ENCODE peak calls at places on chromosomes 13 and 19, in four cellular contexts. F, O, J and Q are unnamed samples.

GRCh38 chr13:39410089-39410901 is 192.7 kb downstream of the LHFPL6 start:
- DNase-seq in F (no peak), O (no peak), J (no peak), Q (no peak)

GRCh38 chr13:95684463-95684862 is 7.5 kb downstream of the DNAJC3 start:
- DNase-seq in O (no peak), J (no peak), F (no peak), Q (no peak)

GRCh38 chr19:41933131-41933458 is 4.8 kb upstream of the ERFL start:
- DNase-seq in O (no peak), J (no peak), F (no peak), Q (no peak)

GRCh38 chr19:46144756-46145155 is 3.3 kb upstream of the IGFL2 start:
- DNase-seq in J (no peak), O (no peak), F (no peak), Q (no peak)

GRCh38 chr19:41323023-41323422 is 13.1 kb downstream of the CCDC97 start:
- DNase-seq in F (no peak), O (no peak), J (peak; percentile 82), Q (no peak)

GRCh38 chr13:100512422-100512821 is 76.2 kb downstream of the GGACT start:
- DNase-seq in F (no peak), O (no peak), J (peak; percentile 12), Q (no peak)

GRCh38 chr13:84870190-84870589 is 929.0 kb downstream of the SLITRK6 start:
- DNase-seq in J (peak; percentile 27), O (no peak), F (no peak), Q (no peak)

GRCh38 chr13:98706446-98707110 is 45.9 kb downstream of the SLC15A1 start:
- DNase-seq in F (no peak), O (no peak), J (no peak), Q (no peak)

GRCh38 chr13:47897411-47898050 is 103.5 kb downstream of the SUCLA2 start:
- DNase-seq in O (no peak), J (peak; percentile 59), F (no peak), Q (no peak)

GRCh38 chr19:869245-870177 is 10.0 kb downstream of the CFD start:
- DNase-seq in J (peak; percentile 96), F (no peak), O (no peak), Q (peak; percentile 80)

GRCh38 chr13:107025991-107026390 is 458.1 kb upstream of the ARGLU1 start:
- DNase-seq in J (peak; percentile 4), F (no peak), O (no peak), Q (no peak)

GRCh38 chr19:39737929-39738328 is at the start of gene CLC:
- DNase-seq in J (no peak), F (no peak), O (no peak), Q (no peak)

GRCh38 chr19:18118420-18119242 is 21.1 kb downstream of the MAST3 start:
- DNase-seq in O (no peak), F (no peak), J (no peak), Q (no peak)

GRCh38 chr13:98447881-98448641 is 128.8 kb downstream of the STK24 start:
- DNase-seq in F (no peak), J (no peak), O (no peak), Q (no peak)